ENCODE peak calls at places on chromosomes 13 and 19, in four cellular contexts. H is GM12878, T is K562, W is HepG2. M is an unnamed sample.

GRCh38 chr13:110322828-110323171 is 15.7 kb downstream of the COL4A2 start:
- DNase-seq in W (no peak), T (no peak), H (no peak), M (no peak)

GRCh38 chr19:32921624-32922023 is 50.1 kb downstream of the CEP89 start:
- DNase-seq in W (no peak), T (no peak), H (no peak), M (no peak)

GRCh38 chr19:6219592-6220290 is 60.0 kb downstream of the MLLT1 start:
- DNase-seq in T (no peak), H (no peak), W (no peak), M (no peak)

GRCh38 chr13:113117956-113118327 is 4.7 kb upstream of the F10 start:
- DNase-seq in H (no peak), T (no peak), W (no peak), M (no peak)

GRCh38 chr19:14978377-14978776 is 1.3 kb downstream of the SLC1A6 start:
- DNase-seq in W (no peak), T (no peak), H (no peak), M (no peak)

GRCh38 chr19:48842744-48843162 is 6.5 kb upstream of the HSD17B14 start:
- DNase-seq in T (peak; percentile 53), W (peak; percentile 58), H (no peak), M (peak; percentile 62)

GRCh38 chr19:54153731-54154326 is 5.7 kb downstream of the LENG1 start:
- DNase-seq in W (no peak), T (no peak), H (no peak), M (no peak)

GRCh38 chr13:40626566-40626965 is 39.9 kb downstream of the FOXO1 start:
- DNase-seq in T (no peak), H (no peak), W (no peak), M (no peak)

GRCh38 chr19:16470911-16471811 is 609 bp downstream of the EPS15L1 start:
- DNase-seq in T (peak; percentile 38), H (no peak), W (no peak), M (no peak)

GRCh38 chr13:104779311-104779710 is 1713.1 kb upstream of the SLC10A2 start:
- DNase-seq in T (no peak), W (no peak), H (no peak), M (no peak)

GRCh38 chr13:41418027-41418426 is 39.3 kb upstream of the RGCC start:
- DNase-seq in T (no peak), H (no peak), W (no peak), M (no peak)

GRCh38 chr13:72651196-72651595 is 76.2 kb downstream of the MZT1 start:
- DNase-seq in H (no peak), T (no peak), W (peak; percentile 17), M (peak; percentile 70)

GRCh38 chr19:35703343-35703742 is 1.0 kb upstream of the ZBTB32 start:
- DNase-seq in T (no peak), H (no peak), W (no peak), M (no peak)

GRCh38 chr13:113863511-113864302 is at the start of gene GAS6:
- DNase-seq in H (no peak), W (no peak), T (peak; percentile 64), M (peak; percentile 22)

GRCh38 chr13:47831265-47831664 is 169.8 kb downstream of the SUCLA2 start:
- DNase-seq in W (peak; percentile 7), T (no peak), H (no peak), M (no peak)

GRCh38 chr19:47272448-47273312 is 2.0 kb upstream of the INAFM1 start:
- DNase-seq in T (peak; percentile 82), W (no peak), H (no peak), M (peak; percentile 34)
- TF ChIP-seq TARDBP in T (no peak), W (no peak), H (no peak), M (no peak)

GRCh38 chr13:34990399-34991224 is 48.5 kb downstream of the NBEA start:
- DNase-seq in T (no peak), H (no peak), W (peak; percentile 13), M (no peak)

GRCh38 chr13:34988330-34988791 is 46.3 kb downstream of the NBEA start:
- DNase-seq in T (no peak), W (peak; percentile 10), H (no peak), M (no peak)

GRCh38 chr13:34993470-34993869 is 51.4 kb downstream of the NBEA start:
- DNase-seq in H (no peak), W (no peak), T (no peak), M (no peak)
- TF ChIP-seq TARDBP in H (no peak), W (no peak), T (no peak), M (no peak)

DNA sequence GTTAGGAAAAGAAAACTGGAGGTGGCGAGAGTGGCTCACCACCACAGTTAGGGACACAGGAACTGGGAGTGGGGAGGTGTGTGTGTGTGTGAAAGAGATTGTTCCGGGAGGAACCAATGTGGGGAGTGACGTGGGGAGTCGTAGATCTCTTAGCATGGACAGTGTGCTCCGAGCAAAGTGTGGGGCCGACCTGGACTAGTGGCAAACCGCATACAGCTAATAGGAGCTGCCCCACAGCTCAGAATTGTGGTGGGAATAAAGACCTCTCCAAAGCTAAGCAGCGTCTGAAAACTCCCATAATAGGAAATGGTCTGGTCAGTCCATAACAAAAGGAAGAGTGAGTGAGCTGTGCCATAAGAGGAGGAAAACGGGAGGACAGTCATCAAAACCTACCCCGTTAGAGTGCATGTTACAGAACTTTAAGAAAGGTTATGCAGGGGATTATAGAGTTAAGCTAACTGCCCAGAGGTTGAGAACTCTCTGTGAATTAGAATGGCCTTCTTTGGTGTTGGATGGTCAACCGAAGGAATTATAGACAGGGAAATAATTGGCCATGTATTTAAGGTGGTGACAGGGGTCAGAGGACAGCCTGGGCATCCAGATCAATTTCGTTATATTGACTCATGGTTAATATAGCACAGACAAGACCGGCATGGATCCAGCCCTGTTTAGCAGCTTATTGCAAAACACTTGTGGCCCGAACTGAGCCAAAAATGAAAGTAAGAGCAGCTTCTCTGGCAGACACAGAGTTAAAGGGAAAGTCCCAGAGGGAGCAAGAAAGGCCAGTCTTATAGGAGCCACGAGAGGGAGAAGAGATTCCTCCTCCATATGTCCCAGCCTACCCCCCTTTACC is 8.9 kb upstream of the SLC15A1 start:
- DNase-seq in W (peak; percentile 34), H (peak; percentile 11), T (no peak), M (no peak)
- TF ChIP-seq TARDBP in W (no peak), H (no peak), T (no peak), M (no peak)

GRCh38 chr19:1863308-1863637 is at the start of gene KLF16:
- DNase-seq in T (no peak), W (no peak), H (no peak), M (no peak)

GRCh38 chr19:1862424-1863307 is 713 bp downstream of the KLF16 start:
- DNase-seq in W (no peak), H (no peak), T (peak; percentile 78), M (peak; percentile 63)

GRCh38 chr19:1865172-1866010 is 2.0 kb upstream of the KLF16 start:
- DNase-seq in W (no peak), H (no peak), T (no peak), M (no peak)

GRCh38 chr19:1863638-1864479 is 480 bp upstream of the KLF16 start:
- DNase-seq in T (peak; percentile 94), H (peak; percentile 45), W (peak; percentile 85), M (peak; percentile 92)

DNA sequence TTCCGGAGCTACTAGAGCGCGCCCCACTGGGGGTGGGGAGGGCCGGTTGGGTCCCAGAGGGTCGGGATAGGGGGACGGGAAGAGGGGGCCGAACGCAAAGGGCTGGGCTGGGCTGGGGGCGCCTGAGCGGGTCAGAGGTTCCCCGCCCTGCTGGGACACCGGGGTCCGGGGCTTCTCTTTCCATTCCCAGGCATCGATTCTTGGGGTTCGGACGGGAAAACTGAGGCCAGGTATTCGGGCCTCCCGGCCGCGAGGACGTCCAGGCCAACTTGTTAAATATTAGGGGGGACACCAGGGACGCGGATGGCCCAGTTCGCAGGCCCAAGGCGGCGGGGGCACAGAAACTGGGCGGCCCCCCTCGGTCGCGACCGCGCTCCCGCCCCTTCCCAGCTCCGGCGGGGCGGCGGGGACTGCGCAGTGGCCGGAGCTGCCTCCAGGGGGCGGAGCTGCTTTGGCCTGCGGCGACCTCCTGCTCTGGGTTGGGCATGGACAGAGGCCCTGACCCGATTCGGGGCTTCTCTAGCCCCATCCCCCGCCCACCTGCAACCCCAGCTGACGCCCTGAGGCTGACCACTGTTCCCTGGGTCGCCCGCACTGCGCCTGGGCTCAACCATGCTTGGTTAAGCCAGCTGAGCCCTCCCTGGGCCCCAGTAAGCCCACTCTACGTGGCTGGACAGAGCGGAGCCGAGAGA is 1.2 kb upstream of the KLF16 start:
- DNase-seq in H (no peak), T (peak; percentile 81), W (peak; percentile 66), M (peak; percentile 65)
- TF ChIP-seq TARDBP in H (no peak), T (peak; percentile 66), W (peak; percentile 77), M (no peak)

GRCh38 chr19:7924241-7924640 is 1.7 kb downstream of the CTXN1 start:
- DNase-seq in T (no peak), H (no peak), W (no peak), M (no peak)

GRCh38 chr19:7924651-7925170 is 1.2 kb downstream of the CTXN1 start:
- DNase-seq in W (no peak), H (no peak), T (no peak), M (no peak)

GRCh38 chr19:7922841-7923205 is 2.7 kb downstream of the SNAPC2 start:
- DNase-seq in T (no peak), H (no peak), W (no peak), M (no peak)

GRCh38 chr19:7921955-7922840 is 2.1 kb downstream of the SNAPC2 start:
- DNase-seq in T (no peak), W (no peak), H (no peak), M (no peak)

GRCh38 chr19:7923295-7924191 is 2.4 kb downstream of the CTXN1 start:
- DNase-seq in W (no peak), H (no peak), T (no peak), M (no peak)
- TF ChIP-seq TARDBP in W (no peak), H (no peak), T (no peak), M (no peak)

DNA sequence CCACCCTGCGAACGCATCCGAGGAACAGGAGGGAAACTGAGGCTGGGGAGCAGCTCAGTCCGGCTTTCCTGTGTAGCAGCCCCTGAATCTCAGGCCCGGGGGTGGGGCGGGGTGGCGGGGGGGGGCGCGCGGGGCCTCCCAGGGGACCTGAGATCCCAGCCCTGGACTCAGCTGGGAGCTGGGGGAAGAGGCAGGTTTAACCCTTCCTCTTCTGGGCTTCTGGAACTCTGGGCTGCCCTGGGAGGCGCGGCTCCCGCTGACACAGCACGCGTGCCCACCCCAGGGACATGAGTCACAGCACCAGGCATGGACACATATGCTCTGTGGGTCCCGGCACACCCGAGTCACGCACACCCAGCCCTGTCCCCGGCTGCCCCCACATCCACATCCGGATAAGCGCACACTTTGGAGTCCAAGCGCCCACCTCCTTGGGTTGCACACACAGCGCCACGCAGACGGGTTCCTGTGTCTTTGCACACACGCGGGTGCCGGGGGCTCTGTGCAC is 3.5 kb upstream of the CIRBP start:
- DNase-seq in T (no peak), W (no peak), H (no peak), M (no peak)
- TF ChIP-seq TARDBP in T (no peak), W (peak; percentile 3), H (no peak), M (no peak)

GRCh38 chr13:49986471-49986870 is 10.4 kb upstream of the TRIM13 start:
- DNase-seq in H (no peak), T (no peak), W (no peak), M (no peak)
- TF ChIP-seq TARDBP in H (no peak), T (no peak), W (no peak), M (no peak)